ENCODE peak calls at places on chromosomes 5 and 9, in ten cellular contexts. T, W, G, P, C, N, L, F, X and Z are unnamed samples.

GRCh38 chr5:124111886-124112285 is 599.9 kb downstream of the CSNK1G3 start:
- DNase-seq in T (no peak), W (no peak), G (no peak), P (no peak), C (no peak), N (no peak), L (no peak), F (no peak), X (no peak), Z (no peak)

GRCh38 chr5:17000296-17000939 is 64.3 kb upstream of the MYO10 start:
- DNase-seq in T (no peak), W (no peak), G (peak; percentile 52), P (no peak), C (no peak), N (peak; percentile 96), L (no peak), F (no peak), X (no peak), Z (no peak)

GRCh38 chr9:110125207-110125751 is 82.7 kb downstream of the C9orf152 start:
- DNase-seq in T (no peak), W (peak; percentile 83), G (no peak), P (peak; percentile 70), C (no peak), N (peak; percentile 65), L (peak; percentile 86), F (peak; percentile 91), X (no peak), Z (peak; percentile 72)

GRCh38 chr9:119026120-119026519 is 343.1 kb downstream of the BRINP1 start:
- DNase-seq in T (peak; percentile 16), W (no peak), G (no peak), P (no peak), C (peak; percentile 17), N (no peak), L (no peak), F (no peak), X (no peak), Z (no peak)

GRCh38 chr5:997001-997474 is 11.6 kb upstream of the NKD2 start:
- DNase-seq in T (no peak), W (peak; percentile 50), G (no peak), P (no peak), C (no peak), N (no peak), L (no peak), F (peak; percentile 46), X (no peak), Z (no peak)

GRCh38 chr9:70421272-70422180 is 7.1 kb upstream of the KLF9 start:
- DNase-seq in T (no peak), W (no peak), G (no peak), P (no peak), C (no peak), N (no peak), L (no peak), F (no peak), X (peak; percentile 24), Z (no peak)

GRCh38 chr9:89046832-89047231 is 55.6 kb downstream of the S1PR3 start:
- DNase-seq in T (no peak), W (no peak), G (no peak), P (no peak), C (no peak), N (peak; percentile 50), L (no peak), F (no peak), X (no peak), Z (no peak)

GRCh38 chr9:127444921-127445850 is 6.0 kb downstream of the RPL12 start:
- DNase-seq in T (no peak), W (no peak), G (no peak), P (no peak), C (no peak), N (no peak), L (no peak), F (no peak), X (no peak), Z (no peak)

GRCh38 chr9:3751125-3751758 is 225.4 kb upstream of the RFX3 start:
- DNase-seq in T (no peak), W (no peak), G (no peak), P (no peak), C (no peak), N (peak; percentile 96), L (no peak), F (no peak), X (no peak), Z (no peak)

GRCh38 chr5:33690736-33691135 is 201.1 kb downstream of the ADAMTS12 start:
- DNase-seq in T (no peak), W (no peak), G (no peak), P (no peak), C (no peak), N (peak; percentile 87), L (no peak), F (no peak), X (no peak), Z (no peak)

GRCh38 chr5:123278284-123278683 is 144.9 kb downstream of the CEP120 start:
- DNase-seq in T (no peak), W (no peak), G (no peak), P (no peak), C (no peak), N (no peak), L (no peak), F (no peak), X (no peak), Z (no peak)

GRCh38 chr9:91006046-91006445 is 204.4 kb downstream of the SYK start:
- DNase-seq in T (no peak), W (no peak), G (no peak), P (no peak), C (no peak), N (no peak), L (no peak), F (no peak), X (no peak), Z (no peak)

DNA sequence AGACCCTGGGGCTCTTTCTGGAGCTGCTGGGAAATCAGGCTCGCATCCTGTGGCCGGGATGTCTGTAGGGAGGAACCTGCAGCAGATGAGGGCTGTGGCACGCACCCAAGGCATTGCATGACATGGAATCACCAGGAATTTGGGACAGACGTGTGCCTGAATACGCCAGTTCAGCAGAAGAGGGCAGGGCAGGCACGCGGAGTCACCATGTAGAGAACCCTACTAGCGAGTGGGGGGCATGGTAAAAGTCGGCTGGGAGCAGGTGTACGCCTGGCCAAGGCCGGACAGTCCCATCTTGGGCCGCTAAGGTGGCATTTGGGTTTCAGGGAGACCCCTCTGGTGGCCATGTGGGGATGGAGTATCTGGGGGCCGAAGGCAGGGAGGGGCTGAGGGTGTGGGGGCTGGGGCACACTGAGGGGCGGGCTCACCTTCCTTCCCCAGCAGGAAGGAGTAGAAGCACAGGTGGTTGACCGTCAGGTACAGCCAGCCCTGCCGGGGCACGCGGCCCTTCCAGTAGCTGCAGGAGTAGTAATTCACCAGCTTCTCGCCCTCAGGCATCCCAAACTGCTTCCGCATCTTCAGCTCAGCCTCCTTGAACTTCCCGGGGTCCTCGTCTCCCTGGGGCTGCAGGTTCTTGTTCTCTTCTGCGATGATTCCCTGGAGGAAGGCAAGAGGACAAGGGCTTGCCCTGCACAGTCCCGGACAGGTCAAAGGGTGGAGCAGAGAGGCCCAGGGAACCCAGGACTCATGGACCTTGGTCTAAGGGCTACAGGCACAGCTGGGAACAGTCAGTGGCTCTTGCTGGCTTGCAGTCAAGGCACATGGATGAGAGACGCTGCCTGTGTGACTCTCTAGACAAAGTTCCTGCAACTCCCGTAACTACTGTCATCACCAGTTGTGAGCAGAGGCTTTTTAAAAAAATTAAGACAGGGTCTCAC is 13.5 kb downstream of the TBC1D9B start:
- DNase-seq in T (no peak), W (no peak), G (no peak), P (no peak), C (no peak), N (no peak), L (no peak), F (no peak), X (no peak), Z (no peak)
- TF ChIP-seq CTCF in T (no peak), W (no peak), G (no peak), P (no peak), C (no peak), N (no peak), L (no peak), F (no peak), X (no peak), Z (no peak)

GRCh38 chr5:67373518-67373917 is 176.9 kb upstream of the CD180 start:
- DNase-seq in T (no peak), W (no peak), G (no peak), P (no peak), C (no peak), N (no peak), L (no peak), F (no peak), X (no peak), Z (no peak)

GRCh38 chr5:67372887-67373286 is 176.3 kb upstream of the CD180 start:
- DNase-seq in T (no peak), W (no peak), G (no peak), P (no peak), C (no peak), N (no peak), L (no peak), F (no peak), X (no peak), Z (no peak)

GRCh38 chr5:67374378-67374777 is 177.8 kb upstream of the CD180 start:
- DNase-seq in T (no peak), W (no peak), G (no peak), P (no peak), C (no peak), N (no peak), L (no peak), F (no peak), X (no peak), Z (no peak)

GRCh38 chr5:67377651-67378050 is 181.1 kb upstream of the CD180 start:
- DNase-seq in T (no peak), W (no peak), G (no peak), P (no peak), C (peak; percentile 46), N (no peak), L (no peak), F (no peak), X (no peak), Z (peak; percentile 36)

GRCh38 chr5:67375606-67376005 is 179.0 kb upstream of the CD180 start:
- DNase-seq in T (no peak), W (no peak), G (no peak), P (no peak), C (no peak), N (no peak), L (no peak), F (no peak), X (no peak), Z (no peak)
- TF ChIP-seq CTCF in T (peak; percentile 8), W (no peak), G (no peak), P (no peak), C (peak; percentile 31), N (no peak), L (no peak), F (no peak), X (no peak), Z (peak; percentile 15)

GRCh38 chr9:107481035-107481434 is 8.5 kb downstream of the KLF4 start:
- DNase-seq in T (no peak), W (no peak), G (no peak), P (no peak), C (no peak), N (no peak), L (no peak), F (no peak), X (no peak), Z (no peak)
- TF ChIP-seq CTCF in T (peak; percentile 44), W (peak; percentile 13), G (no peak), P (no peak), C (peak; percentile 15), N (no peak), L (no peak), F (no peak), X (no peak), Z (no peak)

DNA sequence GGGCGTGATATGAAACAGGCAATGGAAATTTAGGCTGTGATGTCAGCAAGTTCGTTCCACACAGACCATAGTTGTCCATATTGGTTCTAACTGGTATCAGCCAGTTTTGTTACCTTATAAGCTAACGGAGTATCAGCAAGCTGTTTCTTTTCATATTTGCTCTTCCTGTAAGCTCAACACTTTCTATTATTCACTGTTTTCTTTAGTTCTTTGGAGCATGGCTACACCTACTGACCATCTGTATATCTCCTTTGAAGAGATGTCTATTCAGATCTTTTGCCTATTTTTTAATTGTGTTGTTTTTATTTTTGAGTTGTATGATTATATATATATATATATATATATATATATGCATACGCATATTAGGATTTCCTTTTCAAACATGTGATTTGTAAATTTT is 1057.2 kb upstream of the CDH10 start:
- DNase-seq in T (no peak), W (no peak), G (no peak), P (no peak), C (no peak), N (no peak), L (no peak), F (no peak), X (no peak), Z (no peak)
- TF ChIP-seq CTCF in T (no peak), W (no peak), G (no peak), P (no peak), C (no peak), N (no peak), L (no peak), F (no peak), X (no peak), Z (no peak)